ENCODE peak calls at places on chromosomes 7 and 10, in six cellular contexts. One of them, this sample, is unnamed.

GRCh38 chr10:130904676-130905075 is 406.8 kb downstream of the TCERG1L start:
- DNase-seq in foreskin fibroblast: no peak
- DNase-seq in PC-3: no peak
- DNase-seq in Panc1: no peak
- DNase-seq in tibial artery: no peak
- DNase-seq in fibroblast of lung: no peak
- DNase-seq in this sample: no peak

GRCh38 chr7:151571471-151571870 is 51.8 kb upstream of the RHEB start:
- DNase-seq in PC-3: no peak
- DNase-seq in tibial artery: no peak
- DNase-seq in foreskin fibroblast: no peak
- DNase-seq in Panc1: no peak
- DNase-seq in fibroblast of lung: no peak
- DNase-seq in this sample: no peak

GRCh38 chr7:139626817-139627216 is 103.3 kb downstream of the CLEC2L start:
- DNase-seq in Panc1: no peak
- DNase-seq in foreskin fibroblast: no peak
- DNase-seq in tibial artery: no peak
- DNase-seq in PC-3: no peak
- DNase-seq in fibroblast of lung: no peak
- DNase-seq in this sample: no peak

GRCh38 chr7:67019562-67020390 is 23.1 kb downstream of the TYW1 start:
- DNase-seq in PC-3: peak; percentile 76
- DNase-seq in tibial artery: no peak
- DNase-seq in fibroblast of lung: peak; percentile 28
- DNase-seq in foreskin fibroblast: peak; percentile 30
- DNase-seq in Panc1: peak; percentile 32
- DNase-seq in this sample: peak; percentile 7

GRCh38 chr7:69599879-69600764 is 1.8 kb downstream of the AUTS2 start:
- DNase-seq in Panc1: no peak
- DNase-seq in PC-3: no peak
- DNase-seq in foreskin fibroblast: peak; percentile 5
- DNase-seq in tibial artery: no peak
- DNase-seq in fibroblast of lung: peak; percentile 29
- DNase-seq in this sample: no peak

GRCh38 chr7:141012044-141012685 is 2.6 kb downstream of the MRPS33 start:
- DNase-seq in Panc1: peak; percentile 59
- DNase-seq in foreskin fibroblast: peak; percentile 70
- DNase-seq in tibial artery: peak; percentile 24
- DNase-seq in fibroblast of lung: peak; percentile 41
- DNase-seq in PC-3: peak; percentile 71
- DNase-seq in this sample: peak; percentile 17

GRCh38 chr10:92695679-92696605 is 6.2 kb downstream of the HHEX start:
- DNase-seq in foreskin fibroblast: peak; percentile 86
- DNase-seq in fibroblast of lung: peak; percentile 68
- DNase-seq in Panc1: no peak
- DNase-seq in PC-3: no peak
- DNase-seq in tibial artery: no peak
- DNase-seq in this sample: no peak

GRCh38 chr10:108566216-108567107 is 1356.8 kb downstream of the XPNPEP1 start:
- DNase-seq in PC-3: no peak
- DNase-seq in Panc1: no peak
- DNase-seq in foreskin fibroblast: no peak
- DNase-seq in tibial artery: no peak
- DNase-seq in fibroblast of lung: no peak
- DNase-seq in this sample: no peak

GRCh38 chr7:1823376-1824150 is 153.5 kb downstream of the ELFN1 start:
- DNase-seq in tibial artery: no peak
- DNase-seq in foreskin fibroblast: no peak
- DNase-seq in Panc1: no peak
- DNase-seq in PC-3: no peak
- DNase-seq in fibroblast of lung: no peak
- DNase-seq in this sample: no peak

GRCh38 chr10:104308439-104308903 is 29.8 kb downstream of the ITPRIP start:
- DNase-seq in foreskin fibroblast: no peak
- DNase-seq in Panc1: no peak
- DNase-seq in PC-3: no peak
- DNase-seq in fibroblast of lung: no peak
- DNase-seq in tibial artery: no peak
- DNase-seq in this sample: no peak

GRCh38 chr10:14416308-14416700 is 85.6 kb upstream of the FRMD4A start:
- DNase-seq in PC-3: no peak
- DNase-seq in fibroblast of lung: peak; percentile 71
- DNase-seq in foreskin fibroblast: no peak
- DNase-seq in Panc1: no peak
- DNase-seq in tibial artery: no peak
- DNase-seq in this sample: no peak

GRCh38 chr10:113326160-113327111 is 226.4 kb upstream of the HABP2 start:
- DNase-seq in Panc1: peak; percentile 47
- DNase-seq in foreskin fibroblast: peak; percentile 92
- DNase-seq in tibial artery: peak; percentile 77
- DNase-seq in fibroblast of lung: peak; percentile 90
- DNase-seq in PC-3: peak; percentile 94
- DNase-seq in this sample: peak; percentile 73

GRCh38 chr10:28280652-28281051 is 22.2 kb downstream of the MPP7 start:
- DNase-seq in fibroblast of lung: peak; percentile 85
- DNase-seq in tibial artery: no peak
- DNase-seq in PC-3: no peak
- DNase-seq in Panc1: no peak
- DNase-seq in foreskin fibroblast: peak; percentile 31
- DNase-seq in this sample: no peak

GRCh38 chr7:122629412-122629953 is 69.4 kb downstream of the RNF133 start:
- DNase-seq in foreskin fibroblast: no peak
- DNase-seq in tibial artery: no peak
- DNase-seq in Panc1: no peak
- DNase-seq in fibroblast of lung: no peak
- DNase-seq in PC-3: no peak
- DNase-seq in this sample: no peak

GRCh38 chr10:3701490-3701889 is 83.5 kb downstream of the KLF6 start:
- DNase-seq in PC-3: no peak
- DNase-seq in tibial artery: no peak
- DNase-seq in foreskin fibroblast: no peak
- DNase-seq in fibroblast of lung: peak; percentile 60
- DNase-seq in Panc1: no peak
- DNase-seq in this sample: no peak

GRCh38 chr7:148699772-148700629 is 1.3 kb downstream of the CUL1 start:
- DNase-seq in tibial artery: no peak
- DNase-seq in Panc1: peak; percentile 25
- DNase-seq in PC-3: peak; percentile 51
- DNase-seq in fibroblast of lung: peak; percentile 59
- DNase-seq in foreskin fibroblast: peak; percentile 47
- DNase-seq in this sample: no peak

GRCh38 chr10:43884516-43885105 is 235.9 kb upstream of the ZNF32 start:
- DNase-seq in PC-3: no peak
- DNase-seq in fibroblast of lung: peak; percentile 30
- DNase-seq in tibial artery: no peak
- DNase-seq in foreskin fibroblast: no peak
- DNase-seq in Panc1: no peak
- DNase-seq in this sample: no peak

GRCh38 chr7:101108330-101108857 is 18.5 kb upstream of the SERPINE1 start:
- DNase-seq in Panc1: no peak
- DNase-seq in PC-3: no peak
- DNase-seq in fibroblast of lung: peak; percentile 65
- DNase-seq in foreskin fibroblast: no peak
- DNase-seq in tibial artery: peak; percentile 68
- DNase-seq in this sample: no peak

GRCh38 chr7:42091461-42092229 is 145.4 kb downstream of the GLI3 start:
- DNase-seq in PC-3: peak; percentile 81
- DNase-seq in foreskin fibroblast: no peak
- DNase-seq in Panc1: no peak
- DNase-seq in tibial artery: no peak
- DNase-seq in fibroblast of lung: peak; percentile 27
- DNase-seq in this sample: no peak

GRCh38 chr7:113790025-113790424 is 128.8 kb downstream of the PPP1R3A start:
- DNase-seq in PC-3: no peak
- DNase-seq in foreskin fibroblast: no peak
- DNase-seq in tibial artery: no peak
- DNase-seq in Panc1: no peak
- DNase-seq in fibroblast of lung: no peak
- DNase-seq in this sample: no peak

GRCh38 chr7:18151419-18151818 is 123.8 kb upstream of the PRPS1L1 start:
- DNase-seq in Panc1: no peak
- DNase-seq in foreskin fibroblast: no peak
- DNase-seq in PC-3: peak; percentile 22
- DNase-seq in fibroblast of lung: no peak
- DNase-seq in tibial artery: no peak
- DNase-seq in this sample: no peak
- TF ChIP-seq CTCF in Panc1: peak; percentile 28
- TF ChIP-seq CTCF in foreskin fibroblast: no peak
- TF ChIP-seq CTCF in PC-3: peak; percentile 42
- TF ChIP-seq CTCF in fibroblast of lung: no peak
- TF ChIP-seq CTCF in tibial artery: no peak
- TF ChIP-seq CTCF in this sample: no peak

DNA sequence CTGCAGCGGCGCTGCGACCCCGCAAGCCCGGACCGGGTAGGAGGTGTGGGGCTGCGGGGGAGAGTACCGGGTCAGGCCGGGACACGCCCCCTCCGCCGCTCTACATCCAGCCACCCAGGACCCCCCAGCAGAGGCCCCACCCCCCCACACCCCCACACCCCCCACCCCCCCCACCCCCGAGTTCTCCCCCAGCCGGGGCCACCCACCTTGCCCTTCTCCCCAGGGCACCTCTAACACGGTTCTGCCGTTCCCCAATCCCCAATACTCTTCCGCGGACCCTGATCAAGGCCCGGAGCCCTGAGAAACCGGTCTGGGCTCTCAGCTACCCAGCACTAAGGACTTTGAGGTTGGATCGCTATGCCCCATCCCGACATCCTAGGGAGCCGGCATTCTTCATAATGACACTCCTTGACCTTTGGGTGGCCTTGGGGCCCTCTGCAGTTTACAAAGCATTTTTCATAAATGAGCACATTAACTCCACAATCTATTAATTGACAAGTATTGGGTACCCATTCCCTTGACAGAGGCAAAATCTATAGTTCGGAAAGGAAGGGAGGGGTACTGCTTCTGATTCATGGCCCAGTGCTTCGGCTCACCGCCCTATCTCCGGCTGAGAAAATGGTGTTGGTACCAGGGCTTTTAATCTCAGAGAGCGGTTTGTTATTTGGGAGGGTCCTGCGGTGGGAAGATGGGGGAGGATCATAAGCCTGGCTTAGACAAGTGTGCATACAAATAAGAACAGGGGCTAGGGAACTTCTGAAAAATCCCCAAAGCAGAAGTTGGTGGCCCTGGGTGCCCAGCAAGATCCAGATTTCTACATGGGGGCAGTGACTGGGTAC is 3.4 kb downstream of the IMPDH1 start:
- DNase-seq in PC-3: no peak
- DNase-seq in Panc1: no peak
- DNase-seq in fibroblast of lung: no peak
- DNase-seq in foreskin fibroblast: no peak
- DNase-seq in tibial artery: no peak
- DNase-seq in this sample: no peak
- TF ChIP-seq CTCF in PC-3: no peak
- TF ChIP-seq CTCF in Panc1: no peak
- TF ChIP-seq CTCF in fibroblast of lung: no peak
- TF ChIP-seq CTCF in foreskin fibroblast: no peak
- TF ChIP-seq CTCF in tibial artery: no peak
- TF ChIP-seq CTCF in this sample: no peak

GRCh38 chr7:17638727-17639126 is 301.6 kb downstream of the SNX13 start:
- DNase-seq in foreskin fibroblast: no peak
- DNase-seq in Panc1: no peak
- DNase-seq in PC-3: no peak
- DNase-seq in tibial artery: no peak
- DNase-seq in fibroblast of lung: peak; percentile 64
- DNase-seq in this sample: no peak

GRCh38 chr7:17645500-17645899 is 294.8 kb downstream of the SNX13 start:
- DNase-seq in PC-3: no peak
- DNase-seq in foreskin fibroblast: no peak
- DNase-seq in fibroblast of lung: no peak
- DNase-seq in Panc1: no peak
- DNase-seq in tibial artery: no peak
- DNase-seq in this sample: no peak

GRCh38 chr7:17646181-17646956 is 293.9 kb downstream of the SNX13 start:
- DNase-seq in fibroblast of lung: peak; percentile 52
- DNase-seq in Panc1: peak; percentile 69
- DNase-seq in foreskin fibroblast: peak; percentile 63
- DNase-seq in tibial artery: no peak
- DNase-seq in PC-3: peak; percentile 54
- DNase-seq in this sample: no peak

DNA sequence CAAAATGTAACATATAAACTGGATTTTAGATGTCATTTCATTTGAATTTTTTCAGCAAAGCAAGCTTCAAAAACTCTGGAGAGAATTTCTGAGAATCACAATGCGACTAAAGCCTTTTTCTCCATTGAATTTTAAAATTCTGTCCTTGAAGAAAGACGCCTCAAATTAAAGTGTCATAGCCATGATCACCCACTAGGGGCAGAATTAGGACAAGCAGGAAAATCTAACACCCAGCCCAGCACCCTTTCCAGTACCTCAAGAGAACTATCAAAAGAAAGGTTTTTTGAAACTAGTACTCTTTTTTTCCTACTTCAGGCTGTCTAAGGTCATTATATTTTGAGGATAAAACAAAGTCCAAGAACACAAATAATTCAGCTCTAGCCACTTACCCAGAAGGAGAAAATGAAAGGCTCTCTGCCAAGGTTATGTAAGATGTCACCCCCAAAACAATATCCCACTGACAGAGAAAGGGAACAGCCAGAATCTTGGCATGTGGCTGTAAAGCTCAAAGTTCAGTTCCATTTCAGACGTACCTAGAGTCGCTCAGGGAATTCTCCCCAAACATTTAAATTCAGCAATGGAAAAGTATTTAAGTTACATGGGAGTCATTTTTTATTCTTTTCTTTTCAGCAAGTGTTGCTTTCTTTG is 299.4 kb downstream of the SNX13 start:
- DNase-seq in tibial artery: no peak
- DNase-seq in fibroblast of lung: peak; percentile 25
- DNase-seq in foreskin fibroblast: peak; percentile 51
- DNase-seq in PC-3: peak; percentile 64
- DNase-seq in Panc1: no peak
- DNase-seq in this sample: no peak
- TF ChIP-seq CTCF in tibial artery: peak; percentile 55
- TF ChIP-seq CTCF in fibroblast of lung: peak; percentile 58
- TF ChIP-seq CTCF in foreskin fibroblast: peak; percentile 54
- TF ChIP-seq CTCF in PC-3: peak; percentile 76
- TF ChIP-seq CTCF in Panc1: peak; percentile 81
- TF ChIP-seq CTCF in this sample: peak; percentile 61

DNA sequence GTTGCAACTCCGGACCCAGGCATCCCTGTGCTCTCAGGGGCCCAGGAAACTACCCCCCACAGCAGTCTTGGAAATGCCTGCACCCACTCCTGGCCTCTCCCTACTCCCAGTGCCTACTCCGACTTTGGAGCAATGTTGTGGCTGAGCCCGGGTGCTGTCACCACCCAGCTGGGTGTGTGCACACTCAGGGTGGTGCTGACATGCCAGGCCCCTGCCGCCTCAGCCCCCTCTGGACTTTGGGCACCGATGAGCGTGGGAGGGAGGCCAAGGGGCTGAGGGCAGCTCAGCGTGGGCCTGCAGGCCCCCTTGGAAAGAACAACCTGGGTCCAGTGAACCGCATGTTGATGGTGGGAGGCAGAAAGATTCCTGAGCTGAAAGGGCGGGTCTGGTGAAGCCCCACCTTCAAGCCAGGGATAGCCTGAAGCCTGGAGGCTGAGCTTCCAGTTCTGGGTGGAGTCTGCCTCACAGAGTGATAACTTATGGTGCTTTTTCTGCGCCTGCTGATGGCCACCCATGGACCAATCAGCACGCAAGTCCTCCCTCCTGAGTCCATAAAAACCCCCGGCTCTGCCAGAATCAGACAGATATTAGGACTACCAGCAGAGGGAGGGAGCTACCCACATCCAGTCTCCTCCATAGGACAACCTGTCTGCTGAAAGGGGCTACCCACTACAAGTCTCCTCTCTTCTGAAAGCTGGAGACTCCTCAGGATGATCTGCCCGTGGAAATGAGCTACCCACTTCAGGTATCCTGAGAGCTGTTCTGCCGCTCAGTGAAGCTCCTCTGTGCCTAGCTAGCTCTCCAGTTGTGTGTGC is 380.4 kb upstream of the SORCS1 start:
- DNase-seq in fibroblast of lung: no peak
- DNase-seq in PC-3: no peak
- DNase-seq in tibial artery: no peak
- DNase-seq in Panc1: no peak
- DNase-seq in foreskin fibroblast: no peak
- DNase-seq in this sample: no peak
- TF ChIP-seq CTCF in fibroblast of lung: no peak
- TF ChIP-seq CTCF in PC-3: peak; percentile 19
- TF ChIP-seq CTCF in tibial artery: no peak
- TF ChIP-seq CTCF in Panc1: no peak
- TF ChIP-seq CTCF in foreskin fibroblast: no peak
- TF ChIP-seq CTCF in this sample: no peak